ENCODE peak calls at places on chromosome 6, in eight cellular contexts. T is dermis blood vessel endothelial cell; M is HS-5; A is cardiac muscle cell; Q is ascending aorta; I is kidney tubule cell; H is GM12865; V is stimulated activated CD8-positive, alpha-beta memory T cell treated with anti-CD3 and anti-CD28 coated beads, Interleukin-15, amount 100 ng/mL, for 1 hour. K is an unnamed sample.

GRCh38 chr6:143267740-143268139 is 182.8 kb downstream of the ADAT2 start:
- DNase-seq in T (no peak), M (no peak), A (no peak), Q (no peak), I (no peak), H (no peak), V (no peak), K (no peak)

GRCh38 chr6:38068854-38069253 is 249.3 kb downstream of the ZFAND3 start:
- DNase-seq in T (peak; percentile 27), M (no peak), A (peak; percentile 12), Q (no peak), I (no peak), H (no peak), V (no peak), K (no peak)

GRCh38 chr6:37259191-37259590 is 1.2 kb upstream of the TMEM217 start:
- DNase-seq in T (peak; percentile 88), M (no peak), A (no peak), Q (no peak), I (peak; percentile 77), H (peak; percentile 45), V (no peak), K (no peak)

GRCh38 chr6:146358341-146359046 is 185.1 kb upstream of the RAB32 start:
- DNase-seq in T (peak; percentile 66), M (no peak), A (peak; percentile 50), Q (no peak), I (peak; percentile 32), H (no peak), V (no peak), K (peak; percentile 83)

GRCh38 chr6:164505425-164505824 is 804.0 kb downstream of the C6orf118 start:
- DNase-seq in T (no peak), M (no peak), A (no peak), Q (no peak), I (no peak), H (peak; percentile 3), V (no peak), K (no peak)

GRCh38 chr6:75098709-75099108 is 107.1 kb downstream of the COL12A1 start:
- DNase-seq in T (peak; percentile 85), M (peak; percentile 86), A (peak; percentile 96), Q (peak; percentile 85), I (peak; percentile 93), H (no peak), V (no peak), K (peak; percentile 93)

GRCh38 chr6:121582262-121582661 is 146.8 kb downstream of the GJA1 start:
- DNase-seq in T (no peak), M (no peak), A (no peak), Q (no peak), I (no peak), H (no peak), V (no peak), K (no peak)

GRCh38 chr6:147205690-147206600 is 1.7 kb downstream of the STXBP5 start:
- DNase-seq in T (no peak), M (no peak), A (peak; percentile 69), Q (no peak), I (peak; percentile 10), H (no peak), V (no peak), K (peak; percentile 30)

GRCh38 chr6:130617658-130618057 is 209.5 kb upstream of the SMLR1 start:
- DNase-seq in T (no peak), M (no peak), A (no peak), Q (no peak), I (no peak), H (no peak), V (no peak), K (no peak)

GRCh38 chr6:39050453-39051112 is 2.0 kb downstream of the GLP1R start:
- DNase-seq in T (no peak), M (no peak), A (no peak), Q (no peak), I (no peak), H (no peak), V (no peak), K (no peak)

GRCh38 chr6:109087661-109088264 is 6.9 kb downstream of the SESN1 start:
- DNase-seq in T (no peak), M (no peak), A (no peak), Q (no peak), I (no peak), H (no peak), V (no peak), K (no peak)

GRCh38 chr6:28710466-28711191 is 184.9 kb downstream of the GPX5 start:
- DNase-seq in T (peak; percentile 28), M (no peak), A (peak; percentile 52), Q (no peak), I (peak; percentile 84), H (peak; percentile 69), V (no peak), K (peak; percentile 94)

GRCh38 chr6:28522594-28523557 is 2.8 kb upstream of the GPX5 start:
- DNase-seq in T (no peak), M (no peak), A (no peak), Q (no peak), I (no peak), H (no peak), V (no peak), K (peak; percentile 34)

GRCh38 chr6:30885999-30886896 is 1.9 kb downstream of the DDR1 start:
- DNase-seq in T (peak; percentile 55), M (peak; percentile 53), A (peak; percentile 82), Q (peak; percentile 65), I (peak; percentile 92), H (no peak), V (no peak), K (peak; percentile 89)

GRCh38 chr6:56595490-56596122 is 47.1 kb downstream of the DST start:
- DNase-seq in T (peak; percentile 83), M (peak; percentile 20), A (peak; percentile 65), Q (peak; percentile 67), I (peak; percentile 60), H (peak; percentile 84), V (no peak), K (peak; percentile 54)

GRCh38 chr6:29943053-29943966 is 978 bp downstream of the HLA-A start:
- DNase-seq in T (peak; percentile 33), M (no peak), A (no peak), Q (no peak), I (no peak), H (peak; percentile 44), V (no peak), K (peak; percentile 17)

GRCh38 chr6:165634076-165634475 is 29.0 kb downstream of the PDE10A start:
- DNase-seq in T (no peak), M (no peak), A (no peak), Q (no peak), I (no peak), H (no peak), V (no peak), K (no peak)

GRCh38 chr6:145015739-145016558 is 719.4 kb downstream of the EPM2A start:
- DNase-seq in T (peak; percentile 85), M (peak; percentile 88), A (peak; percentile 86), Q (no peak), I (peak; percentile 96), H (peak; percentile 60), V (no peak), K (peak; percentile 86)

GRCh38 chr6:52672422-52673025 is 1.6 kb downstream of the TMEM14A start:
- DNase-seq in T (no peak), M (no peak), A (no peak), Q (no peak), I (peak; percentile 77), H (no peak), V (no peak), K (peak; percentile 78)

GRCh38 chr6:7910654-7911344 is at the start of gene TXNDC5:
- DNase-seq in T (peak; percentile 81), M (peak; percentile 3), A (peak; percentile 85), Q (peak; percentile 85), I (peak; percentile 79), H (peak; percentile 85), V (peak; percentile 40), K (peak; percentile 92)